ENCODE peak calls at places on chromosomes 7 and 10, in four cellular contexts. V, G, H and R are unnamed samples. For H3K36me3, the result is how much of the 10 kb centered on the place peaks cover.

GRCh38 chr7:100360102-100360607 is 2.2 kb downstream of the PILRB start:
- DNase-seq in V (no peak), G (no peak), H (no peak), R (no peak)

GRCh38 chr7:50266893-50267386 is 37.6 kb upstream of the IKZF1 start:
- DNase-seq in V (no peak), G (no peak), H (peak), R (no peak)

GRCh38 chr7:45157653-45158401 is at the start of gene RAMP3:
- DNase-seq in V (no peak), G (peak), H (peak), R (no peak)

GRCh38 chr7:155496267-155497005 is 38.5 kb downstream of the EN2 start:
- DNase-seq in V (no peak), G (no peak), H (no peak), R (no peak)

GRCh38 chr7:80641548-80641947 is 3.1 kb downstream of the CD36 start:
- DNase-seq in V (no peak), G (peak), H (no peak), R (no peak)

GRCh38 chr7:158403013-158403821 is 184.4 kb downstream of the PTPRN2 start:
- DNase-seq in V (no peak), G (no peak), H (no peak), R (no peak)

GRCh38 chr10:26804418-26805393 is 56.1 kb downstream of the ABI1 start:
- DNase-seq in V (no peak), G (no peak), H (no peak), R (no peak)

GRCh38 chr7:953547-954327 is 743 bp downstream of the ADAP1 start:
- DNase-seq in V (peak), G (peak), H (peak), R (no peak)

GRCh38 chr7:107700570-107700969 is 39.9 kb downstream of the SLC26A4 start:
- DNase-seq in V (no peak), G (peak), H (no peak), R (no peak)

GRCh38 chr10:4283841-4284610 is 499.0 kb upstream of the KLF6 start:
- DNase-seq in V (no peak), G (peak), H (peak), R (no peak)

GRCh38 chr7:149778327-149778637 is 4.9 kb upstream of the ZNF467 start:
- DNase-seq in V (no peak), G (no peak), H (no peak), R (no peak)

GRCh38 chr7:105439174-105439893 is 50.6 kb upstream of the SRPK2 start:
- DNase-seq in V (peak), G (peak), H (no peak), R (peak)

GRCh38 chr7:97118306-97118917 is 914 bp downstream of the SDHAF3 start:
- DNase-seq in V (no peak), G (peak), H (no peak), R (no peak)

GRCh38 chr7:97117035-97117371 is 495 bp upstream of the SDHAF3 start:
- DNase-seq in V (no peak), G (no peak), H (no peak), R (no peak)

GRCh38 chr7:97116308-97116707 is 1.2 kb upstream of the SDHAF3 start:
- DNase-seq in V (no peak), G (no peak), H (no peak), R (no peak)

GRCh38 chr7:97119747-97120146 is 2.2 kb downstream of the SDHAF3 start:
- DNase-seq in V (no peak), G (no peak), H (no peak), R (no peak)

DNA sequence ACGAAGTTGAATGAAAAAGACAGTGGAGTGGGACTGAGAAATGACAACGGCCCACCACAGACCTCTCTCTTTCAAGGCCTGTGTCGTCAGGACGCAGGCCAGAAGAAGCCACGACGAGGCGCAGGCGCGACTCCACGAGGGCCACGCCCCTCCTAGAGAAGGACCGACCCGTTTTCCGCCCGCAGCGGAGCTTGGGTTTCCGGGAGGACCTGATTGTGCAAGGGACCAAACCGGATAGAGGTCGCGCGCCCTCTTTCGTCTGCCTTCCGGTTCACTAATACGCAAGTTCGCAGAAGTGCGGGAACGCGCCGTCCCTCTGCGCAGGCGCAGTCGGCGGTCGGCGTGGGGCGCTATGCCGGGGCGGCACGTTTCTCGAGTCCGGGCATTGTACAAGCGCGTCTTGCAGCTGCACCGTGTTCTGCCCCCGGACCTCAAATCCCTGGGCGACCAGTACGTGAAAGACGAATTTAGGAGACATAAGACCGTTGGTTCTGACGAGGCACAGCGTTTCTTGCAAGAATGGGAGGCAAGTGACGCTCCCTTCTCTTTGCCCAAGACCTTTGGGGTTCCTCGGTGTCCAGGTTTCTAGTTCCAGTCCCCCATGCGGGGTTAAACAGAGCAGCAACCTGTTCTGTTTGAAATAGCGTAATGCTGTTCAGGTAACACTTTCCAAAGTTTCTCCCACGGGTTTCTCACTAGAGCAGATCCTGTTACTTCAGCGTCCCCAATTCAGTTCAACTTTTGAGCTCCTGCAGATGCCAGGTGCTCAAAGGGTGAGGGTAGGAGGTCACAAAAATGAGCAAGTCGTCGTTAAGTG is at the start of gene SDHAF3:
- DNase-seq in V (peak), G (peak), H (peak), R (peak)
- H3K27ac ChIP-seq in V (peak), G (peak), H (peak), R (peak)

GRCh38 chr10:132626761-132627735 is 89.5 kb downstream of the INPP5A start:
- DNase-seq in V (no peak), G (no peak), H (peak), R (no peak)
- H3K4me3 ChIP-seq in V (no peak), G (no peak), H (peak), R (no peak)

GRCh38 chr7:139783647-139784385 is 6.0 kb upstream of the HIPK2 start:
- DNase-seq in V (peak), G (no peak), H (no peak), R (no peak)
- H3K36me3 ChIP-seq in V (under half), G (under half), H (under half), R (under half)

GRCh38 chr10:72011976-72012512 is 47.8 kb downstream of the CHST3 start:
- DNase-seq in V (no peak), G (no peak), H (no peak), R (no peak)

GRCh38 chr10:72012801-72013200 is 48.6 kb downstream of the CHST3 start:
- DNase-seq in V (no peak), G (no peak), H (no peak), R (no peak)

GRCh38 chr10:72014785-72015480 is 50.7 kb downstream of the CHST3 start:
- DNase-seq in V (no peak), G (no peak), H (no peak), R (no peak)

GRCh38 chr10:72014197-72014596 is 50.0 kb downstream of the CHST3 start:
- DNase-seq in V (no peak), G (no peak), H (no peak), R (no peak)

GRCh38 chr10:72013202-72013945 is 49.2 kb downstream of the CHST3 start:
- DNase-seq in V (no peak), G (no peak), H (peak), R (no peak)
- H3K27ac ChIP-seq in V (no peak), G (no peak), H (peak), R (no peak)

DNA sequence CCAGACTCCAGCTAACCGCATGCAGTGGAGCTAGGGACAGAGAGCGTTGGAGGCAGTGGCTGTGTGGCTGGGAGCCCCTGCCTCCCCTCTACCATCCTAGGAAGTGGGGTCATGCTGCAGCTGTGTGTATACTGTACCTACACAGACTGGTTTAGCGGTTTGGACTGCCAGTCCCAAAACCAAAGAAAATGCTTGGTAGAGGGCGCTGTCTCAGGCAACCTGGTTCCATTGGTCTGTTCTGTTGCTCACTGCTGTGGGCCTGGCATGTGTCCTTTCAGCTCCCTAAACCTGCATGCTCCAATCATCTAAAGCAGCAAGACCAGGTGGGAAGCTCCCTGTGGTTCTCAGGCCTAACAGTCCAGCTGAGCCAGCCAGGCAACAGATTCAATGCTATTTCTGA is 4.5 kb downstream of the RBP4 start:
- DNase-seq in V (no peak), G (no peak), H (no peak), R (no peak)
- H3K4me3 ChIP-seq in V (no peak), G (no peak), H (no peak), R (no peak)

GRCh38 chr7:30147785-30148184 is 13.0 kb downstream of the MTURN start:
- DNase-seq in V (no peak), G (no peak), H (no peak), R (no peak)

GRCh38 chr7:30148951-30149459 is 14.2 kb downstream of the MTURN start:
- DNase-seq in V (no peak), G (no peak), H (no peak), R (no peak)

GRCh38 chr7:30148426-30148825 is 13.6 kb downstream of the MTURN start:
- DNase-seq in V (no peak), G (no peak), H (no peak), R (no peak)

GRCh38 chr7:30150711-30151110 is 15.9 kb downstream of the MTURN start:
- DNase-seq in V (no peak), G (no peak), H (no peak), R (no peak)

GRCh38 chr7:30149640-30150272 is 15.0 kb downstream of the MTURN start:
- DNase-seq in V (no peak), G (no peak), H (no peak), R (no peak)
- H3K36me3 ChIP-seq in V (under half), G (under half), H (under half), R (under half)